ENCODE peak calls at places on chromosomes 11 and 22, in ten cellular contexts. D is mammary epithelial cell, T is uterus, L is PC-3, E is cardiac muscle cell, J is brain microvascular endothelial cell, M is GM23338, X is foreskin fibroblast, H is epithelial cell of proximal tubule, Q is heart right ventricle. W is an unnamed sample.

GRCh38 chr11:131486100-131486499 is 115.7 kb downstream of the NTM start:
- DNase-seq in D (no peak), T (no peak), L (no peak), E (no peak), J (peak; percentile 53), M (no peak), X (no peak), H (no peak), Q (no peak), W (no peak)

GRCh38 chr22:43343262-43343988 is at the start of gene SCUBE1:
- DNase-seq in D (peak; percentile 14), T (no peak), L (peak; percentile 13), E (peak; percentile 85), J (no peak), M (peak; percentile 89), X (peak; percentile 9), H (no peak), Q (peak; percentile 67), W (no peak)

GRCh38 chr11:66843776-66844495 is 695 bp downstream of the RCE1 start:
- DNase-seq in D (no peak), T (no peak), L (no peak), E (no peak), J (no peak), M (no peak), X (no peak), H (no peak), Q (no peak), W (no peak)

GRCh38 chr22:26066534-26066933 is 102.7 kb upstream of the SEZ6L start:
- DNase-seq in D (no peak), T (no peak), L (no peak), E (peak; percentile 56), J (no peak), M (peak; percentile 79), X (no peak), H (no peak), Q (no peak), W (no peak)

GRCh38 chr11:11148104-11148509 is 204.9 kb downstream of the CSNK2A3 start:
- DNase-seq in D (peak; percentile 65), T (peak; percentile 82), L (peak; percentile 32), E (peak; percentile 25), J (peak; percentile 83), M (peak; percentile 77), X (peak; percentile 55), H (peak; percentile 33), Q (peak; percentile 67), W (peak; percentile 79)

GRCh38 chr11:33531743-33532181 is 168.9 kb downstream of the C11orf91 start:
- DNase-seq in D (no peak), T (no peak), L (no peak), E (no peak), J (peak; percentile 70), M (no peak), X (peak; percentile 73), H (no peak), Q (no peak), W (peak; percentile 46)

GRCh38 chr11:63142459-63142858 is 1.6 kb downstream of the SLC22A24 start:
- DNase-seq in D (no peak), T (no peak), L (no peak), E (no peak), J (no peak), M (no peak), X (no peak), H (peak; percentile 6), Q (no peak), W (no peak)

GRCh38 chr11:17985517-17985916 is 27.3 kb downstream of the SERGEF start:
- DNase-seq in D (peak; percentile 85), T (peak; percentile 12), L (peak; percentile 92), E (peak; percentile 11), J (no peak), M (no peak), X (no peak), H (peak; percentile 70), Q (no peak), W (no peak)

GRCh38 chr22:35219012-35219411 is 38.3 kb upstream of the HMGXB4 start:
- DNase-seq in D (peak; percentile 81), T (no peak), L (peak; percentile 52), E (no peak), J (peak; percentile 75), M (no peak), X (peak; percentile 16), H (no peak), Q (no peak), W (peak; percentile 52)

GRCh38 chr11:109644158-109644557 is 222.2 kb downstream of the C11orf87 start:
- DNase-seq in D (no peak), T (no peak), L (peak; percentile 12), E (peak; percentile 83), J (no peak), M (no peak), X (no peak), H (no peak), Q (peak; percentile 11), W (no peak)

GRCh38 chr22:41181349-41182241 is 23.5 kb upstream of the L3MBTL2 start:
- DNase-seq in D (peak; percentile 59), T (no peak), L (peak; percentile 49), E (no peak), J (peak; percentile 22), M (peak; percentile 67), X (peak; percentile 81), H (no peak), Q (no peak), W (peak; percentile 57)

GRCh38 chr11:105229257-105229656 is 89.7 kb upstream of the CARD18 start:
- DNase-seq in D (peak; percentile 1), T (no peak), L (no peak), E (no peak), J (no peak), M (no peak), X (peak; percentile 61), H (no peak), Q (no peak), W (no peak)

GRCh38 chr11:47904048-47904447 is 55.9 kb upstream of the NUP160 start:
- DNase-seq in D (no peak), T (no peak), L (no peak), E (no peak), J (no peak), M (no peak), X (peak; percentile 47), H (no peak), Q (no peak), W (no peak)

GRCh38 chr11:40388097-40388818 is 1071.2 kb downstream of the LRRC4C start:
- DNase-seq in D (no peak), T (no peak), L (peak; percentile 63), E (no peak), J (no peak), M (no peak), X (peak; percentile 71), H (peak; percentile 67), Q (no peak), W (peak; percentile 10)

GRCh38 chr11:69593851-69594250 is 47.1 kb upstream of the CCND1 start:
- DNase-seq in D (no peak), T (no peak), L (no peak), E (no peak), J (no peak), M (no peak), X (no peak), H (no peak), Q (no peak), W (no peak)
- TF ChIP-seq CTCF in D (no peak), T (no peak), L (no peak), E (no peak), J (no peak), M (no peak), X (no peak), H (no peak), Q (no peak), W (no peak)

GRCh38 chr11:2391663-2391975 is 8.9 kb upstream of the TSSC4 start:
- DNase-seq in D (no peak), T (no peak), L (no peak), E (no peak), J (no peak), M (no peak), X (no peak), H (no peak), Q (no peak), W (no peak)
- H3K4me3 ChIP-seq in D (no peak overlapping the region), T (no peak overlapping the region), L (no peak overlapping the region), E (no peak overlapping the region), J (no peak overlapping the region), M (no peak overlapping the region), X (no peak overlapping the region), H (no peak overlapping the region), Q (no peak overlapping the region), W (no peak overlapping the region)

DNA sequence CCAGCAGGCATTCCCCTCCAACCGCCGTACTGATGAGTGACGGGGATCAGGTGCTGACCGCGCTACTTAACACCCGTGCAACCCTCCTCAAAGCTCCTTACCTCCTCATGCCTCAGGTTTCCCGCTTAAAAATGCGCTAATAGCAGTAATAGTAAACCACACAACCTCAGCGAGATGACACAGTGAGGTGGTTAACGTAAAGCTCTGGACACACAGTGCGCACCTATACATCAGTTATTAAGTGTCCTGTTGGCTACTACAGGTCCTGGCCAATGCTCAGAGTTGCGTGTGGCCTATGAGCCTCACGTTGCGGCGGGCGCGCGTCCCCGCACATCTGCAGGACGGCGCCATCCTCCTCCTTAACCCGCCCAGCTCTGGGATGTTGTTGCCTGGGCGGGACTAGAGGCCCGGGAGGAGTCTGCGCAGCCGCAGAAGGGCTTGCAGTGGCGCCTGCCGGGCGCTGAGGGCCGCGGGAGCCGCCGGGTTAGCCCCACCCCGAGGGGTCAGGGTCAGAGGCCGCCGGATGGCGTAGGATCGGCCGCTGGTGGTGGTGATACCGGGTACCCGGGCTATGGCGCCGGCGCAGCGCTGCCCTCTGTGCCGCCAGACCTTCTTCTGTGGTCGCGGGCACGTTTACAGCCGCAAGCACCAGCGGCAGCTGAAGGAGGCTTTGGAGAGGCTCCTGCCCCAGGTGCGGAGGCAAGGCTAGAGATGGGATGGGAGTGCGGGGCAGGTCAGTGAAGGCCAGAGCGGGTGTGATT is at the start of gene CENATAC:
- DNase-seq in D (peak; percentile 87), T (peak; percentile 93), L (peak; percentile 95), E (peak; percentile 94), J (peak; percentile 80), M (peak; percentile 97), X (peak; percentile 89), H (no peak), Q (peak; percentile 98), W (no peak)
- TF ChIP-seq CTCF in D (peak; percentile 17), T (peak; percentile 41), L (no peak), E (no peak), J (no peak), M (no peak), X (no peak), H (peak; percentile 5), Q (no peak), W (no peak)

DNA sequence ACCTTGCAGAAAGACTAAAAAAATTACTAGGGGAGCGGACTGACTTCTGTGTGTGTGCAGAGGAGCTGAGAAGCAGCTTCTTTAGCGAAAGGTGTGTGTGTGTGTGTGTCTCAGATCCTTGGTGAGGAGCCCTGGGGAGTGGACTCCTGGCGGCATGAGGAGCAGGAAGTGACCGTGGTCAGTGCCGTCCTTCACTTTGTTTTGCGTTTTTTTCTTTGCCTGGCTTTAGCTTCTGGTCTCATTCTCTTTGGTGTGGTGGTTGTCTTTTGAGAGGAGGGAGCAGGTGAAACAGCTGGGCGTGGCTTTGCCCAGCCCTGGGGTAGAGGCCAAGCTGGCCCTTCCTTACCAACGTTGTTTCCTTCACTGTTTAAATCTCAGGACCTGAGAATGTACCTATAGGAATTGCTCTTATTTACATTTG is 1.9 kb downstream of the ZBED4 start:
- DNase-seq in D (peak; percentile 22), T (no peak), L (peak; percentile 29), E (no peak), J (no peak), M (no peak), X (no peak), H (no peak), Q (no peak), W (no peak)
- H3K4me3 ChIP-seq in D (no peak overlapping the region), T (no peak overlapping the region), L (peak overlapping the region; percentile 72), E (no peak overlapping the region), J (peak overlapping the region; percentile 83), M (peak overlapping the region; percentile 88), X (peak overlapping the region; percentile 89), H (peak overlapping the region; percentile 87), Q (no peak overlapping the region), W (peak overlapping the region; percentile 82)

W was measured in AG04449.